ENCODE peak calls at places on chromosome 21, in nine cellular contexts. One of them, this sample, is unnamed.

GRCh38 chr21:34878940-34879339 is 170.2 kb downstream of the RUNX1 start:
- DNase-seq in SK-N-SH: no peak
- DNase-seq in A549: no peak
- DNase-seq in Peyer's patch: no peak
- DNase-seq in CD8-positive, alpha-beta memory T cell: no peak
- DNase-seq in choroid plexus epithelial cell: no peak
- DNase-seq in epithelial cell of esophagus: peak; percentile 40
- DNase-seq in mesendoderm: no peak
- DNase-seq in bronchial epithelial cell: peak; percentile 64
- DNase-seq in this sample: no peak

GRCh38 chr21:14901482-14901958 is 163.3 kb downstream of the NRIP1 start:
- DNase-seq in SK-N-SH: no peak
- DNase-seq in A549: no peak
- DNase-seq in Peyer's patch: no peak
- DNase-seq in CD8-positive, alpha-beta memory T cell: no peak
- DNase-seq in choroid plexus epithelial cell: peak; percentile 70
- DNase-seq in epithelial cell of esophagus: peak; percentile 81
- DNase-seq in mesendoderm: no peak
- DNase-seq in bronchial epithelial cell: peak; percentile 85
- DNase-seq in this sample: no peak

GRCh38 chr21:16536661-16537359 is 807.0 kb downstream of the USP25 start:
- DNase-seq in SK-N-SH: no peak
- DNase-seq in A549: no peak
- DNase-seq in Peyer's patch: no peak
- DNase-seq in CD8-positive, alpha-beta memory T cell: no peak
- DNase-seq in choroid plexus epithelial cell: peak; percentile 49
- DNase-seq in epithelial cell of esophagus: peak; percentile 44
- DNase-seq in mesendoderm: no peak
- DNase-seq in bronchial epithelial cell: peak; percentile 46
- DNase-seq in this sample: no peak

GRCh38 chr21:16330340-16331319 is 600.8 kb downstream of the USP25 start:
- DNase-seq in SK-N-SH: peak; percentile 39
- DNase-seq in A549: peak; percentile 76
- DNase-seq in Peyer's patch: no peak
- DNase-seq in CD8-positive, alpha-beta memory T cell: no peak
- DNase-seq in choroid plexus epithelial cell: peak; percentile 92
- DNase-seq in epithelial cell of esophagus: peak; percentile 75
- DNase-seq in mesendoderm: peak; percentile 81
- DNase-seq in bronchial epithelial cell: peak; percentile 69
- DNase-seq in this sample: no peak

GRCh38 chr21:34594566-34595234 is 20.2 kb downstream of the RCAN1 start:
- DNase-seq in SK-N-SH: no peak
- DNase-seq in A549: no peak
- DNase-seq in Peyer's patch: no peak
- DNase-seq in CD8-positive, alpha-beta memory T cell: no peak
- DNase-seq in choroid plexus epithelial cell: no peak
- DNase-seq in epithelial cell of esophagus: no peak
- DNase-seq in mesendoderm: no peak
- DNase-seq in bronchial epithelial cell: no peak
- DNase-seq in this sample: no peak

GRCh38 chr21:38439957-38440356 is 58.3 kb downstream of the ERG start:
- DNase-seq in SK-N-SH: no peak
- DNase-seq in A549: no peak
- DNase-seq in Peyer's patch: no peak
- DNase-seq in CD8-positive, alpha-beta memory T cell: no peak
- DNase-seq in choroid plexus epithelial cell: no peak
- DNase-seq in epithelial cell of esophagus: no peak
- DNase-seq in mesendoderm: no peak
- DNase-seq in bronchial epithelial cell: no peak
- DNase-seq in this sample: no peak

GRCh38 chr21:14120091-14120734 is 90.5 kb downstream of the LIPI start:
- DNase-seq in SK-N-SH: peak; percentile 25
- DNase-seq in A549: peak; percentile 34
- DNase-seq in Peyer's patch: no peak
- DNase-seq in CD8-positive, alpha-beta memory T cell: no peak
- DNase-seq in choroid plexus epithelial cell: peak; percentile 43
- DNase-seq in epithelial cell of esophagus: peak; percentile 44
- DNase-seq in mesendoderm: peak; percentile 56
- DNase-seq in bronchial epithelial cell: peak; percentile 15
- DNase-seq in this sample: peak; percentile 36

GRCh38 chr21:23045955-23046354 is 2047.7 kb downstream of the NCAM2 start:
- DNase-seq in SK-N-SH: no peak
- DNase-seq in A549: no peak
- DNase-seq in Peyer's patch: no peak
- DNase-seq in CD8-positive, alpha-beta memory T cell: no peak
- DNase-seq in choroid plexus epithelial cell: no peak
- DNase-seq in epithelial cell of esophagus: no peak
- DNase-seq in mesendoderm: no peak
- DNase-seq in bronchial epithelial cell: no peak
- DNase-seq in this sample: no peak

GRCh38 chr21:29187939-29188338 is 57.5 kb downstream of the MAP3K7CL start:
- DNase-seq in SK-N-SH: no peak
- DNase-seq in A549: peak; percentile 65
- DNase-seq in Peyer's patch: no peak
- DNase-seq in CD8-positive, alpha-beta memory T cell: no peak
- DNase-seq in choroid plexus epithelial cell: peak; percentile 92
- DNase-seq in epithelial cell of esophagus: peak; percentile 93
- DNase-seq in mesendoderm: no peak
- DNase-seq in bronchial epithelial cell: peak; percentile 95
- DNase-seq in this sample: peak; percentile 74

GRCh38 chr21:32861871-32862270 is 90.3 kb upstream of the PAXBP1 start:
- DNase-seq in SK-N-SH: no peak
- DNase-seq in A549: no peak
- DNase-seq in Peyer's patch: no peak
- DNase-seq in CD8-positive, alpha-beta memory T cell: no peak
- DNase-seq in choroid plexus epithelial cell: peak; percentile 53
- DNase-seq in epithelial cell of esophagus: no peak
- DNase-seq in mesendoderm: no peak
- DNase-seq in bronchial epithelial cell: no peak
- DNase-seq in this sample: no peak

GRCh38 chr21:26835714-26836265 is 9.4 kb downstream of the ADAMTS1 start:
- DNase-seq in SK-N-SH: no peak
- DNase-seq in A549: no peak
- DNase-seq in Peyer's patch: no peak
- DNase-seq in CD8-positive, alpha-beta memory T cell: no peak
- DNase-seq in choroid plexus epithelial cell: no peak
- DNase-seq in epithelial cell of esophagus: peak; percentile 46
- DNase-seq in mesendoderm: no peak
- DNase-seq in bronchial epithelial cell: peak; percentile 81
- DNase-seq in this sample: no peak

GRCh38 chr21:35294231-35294898 is 245.3 kb upstream of the RUNX1 start:
- DNase-seq in SK-N-SH: no peak
- DNase-seq in A549: no peak
- DNase-seq in Peyer's patch: no peak
- DNase-seq in CD8-positive, alpha-beta memory T cell: no peak
- DNase-seq in choroid plexus epithelial cell: no peak
- DNase-seq in epithelial cell of esophagus: peak; percentile 37
- DNase-seq in mesendoderm: peak; percentile 63
- DNase-seq in bronchial epithelial cell: peak; percentile 40
- DNase-seq in this sample: no peak

GRCh38 chr21:26835027-26835713 is 10.0 kb downstream of the ADAMTS1 start:
- DNase-seq in SK-N-SH: no peak
- DNase-seq in A549: no peak
- DNase-seq in Peyer's patch: no peak
- DNase-seq in CD8-positive, alpha-beta memory T cell: no peak
- DNase-seq in choroid plexus epithelial cell: peak; percentile 77
- DNase-seq in epithelial cell of esophagus: peak; percentile 87
- DNase-seq in mesendoderm: peak; percentile 61
- DNase-seq in bronchial epithelial cell: peak; percentile 93
- DNase-seq in this sample: no peak

GRCh38 chr21:39054066-39054465 is 129.2 kb downstream of the PSMG1 start:
- DNase-seq in SK-N-SH: no peak
- DNase-seq in A549: no peak
- DNase-seq in Peyer's patch: no peak
- DNase-seq in CD8-positive, alpha-beta memory T cell: no peak
- DNase-seq in choroid plexus epithelial cell: no peak
- DNase-seq in epithelial cell of esophagus: no peak
- DNase-seq in mesendoderm: no peak
- DNase-seq in bronchial epithelial cell: no peak
- DNase-seq in this sample: no peak

GRCh38 chr21:41769106-41769505 is 2.3 kb upstream of the RIPK4 start:
- DNase-seq in SK-N-SH: no peak
- DNase-seq in A549: no peak
- DNase-seq in Peyer's patch: no peak
- DNase-seq in CD8-positive, alpha-beta memory T cell: no peak
- DNase-seq in choroid plexus epithelial cell: no peak
- DNase-seq in epithelial cell of esophagus: no peak
- DNase-seq in mesendoderm: no peak
- DNase-seq in bronchial epithelial cell: no peak
- DNase-seq in this sample: no peak
- H3K4me3 ChIP-seq in SK-N-SH: peak overlapping the region; percentile 60
- H3K4me3 ChIP-seq in A549: peak overlapping the region; percentile 92
- H3K4me3 ChIP-seq in Peyer's patch: peak overlapping the region; percentile 49
- H3K4me3 ChIP-seq in CD8-positive, alpha-beta memory T cell: peak overlapping the region; percentile 33
- H3K4me3 ChIP-seq in choroid plexus epithelial cell: no peak overlapping the region
- H3K4me3 ChIP-seq in epithelial cell of esophagus: no peak overlapping the region
- H3K4me3 ChIP-seq in mesendoderm: no peak overlapping the region
- H3K4me3 ChIP-seq in bronchial epithelial cell: no peak overlapping the region
- H3K4me3 ChIP-seq in this sample: peak overlapping the region; percentile 84

GRCh38 chr21:37435719-37436118 is 69.1 kb downstream of the DYRK1A start:
- DNase-seq in SK-N-SH: no peak
- DNase-seq in A549: no peak
- DNase-seq in Peyer's patch: no peak
- DNase-seq in CD8-positive, alpha-beta memory T cell: no peak
- DNase-seq in choroid plexus epithelial cell: no peak
- DNase-seq in epithelial cell of esophagus: no peak
- DNase-seq in mesendoderm: no peak
- DNase-seq in bronchial epithelial cell: no peak
- DNase-seq in this sample: no peak

GRCh38 chr21:37435120-37435519 is 68.5 kb downstream of the DYRK1A start:
- DNase-seq in SK-N-SH: peak; percentile 70
- DNase-seq in A549: peak; percentile 38
- DNase-seq in Peyer's patch: peak; percentile 33
- DNase-seq in CD8-positive, alpha-beta memory T cell: peak; percentile 44
- DNase-seq in choroid plexus epithelial cell: peak; percentile 98
- DNase-seq in epithelial cell of esophagus: peak; percentile 80
- DNase-seq in mesendoderm: peak; percentile 97
- DNase-seq in bronchial epithelial cell: peak; percentile 71
- DNase-seq in this sample: no peak

GRCh38 chr21:37436180-37436579 is 69.6 kb downstream of the DYRK1A start:
- DNase-seq in SK-N-SH: no peak
- DNase-seq in A549: no peak
- DNase-seq in Peyer's patch: no peak
- DNase-seq in CD8-positive, alpha-beta memory T cell: no peak
- DNase-seq in choroid plexus epithelial cell: no peak
- DNase-seq in epithelial cell of esophagus: no peak
- DNase-seq in mesendoderm: no peak
- DNase-seq in bronchial epithelial cell: no peak
- DNase-seq in this sample: no peak

GRCh38 chr21:37433441-37433840 is 66.9 kb downstream of the DYRK1A start:
- DNase-seq in SK-N-SH: no peak
- DNase-seq in A549: no peak
- DNase-seq in Peyer's patch: no peak
- DNase-seq in CD8-positive, alpha-beta memory T cell: no peak
- DNase-seq in choroid plexus epithelial cell: no peak
- DNase-seq in epithelial cell of esophagus: no peak
- DNase-seq in mesendoderm: no peak
- DNase-seq in bronchial epithelial cell: no peak
- DNase-seq in this sample: no peak

GRCh38 chr21:37437376-37438080 is 71.0 kb downstream of the DYRK1A start:
- DNase-seq in SK-N-SH: no peak
- DNase-seq in A549: no peak
- DNase-seq in Peyer's patch: no peak
- DNase-seq in CD8-positive, alpha-beta memory T cell: no peak
- DNase-seq in choroid plexus epithelial cell: no peak
- DNase-seq in epithelial cell of esophagus: no peak
- DNase-seq in mesendoderm: no peak
- DNase-seq in bronchial epithelial cell: no peak
- DNase-seq in this sample: no peak
- H3K4me3 ChIP-seq in SK-N-SH: no peak overlapping the region
- H3K4me3 ChIP-seq in A549: no peak overlapping the region
- H3K4me3 ChIP-seq in Peyer's patch: no peak overlapping the region
- H3K4me3 ChIP-seq in CD8-positive, alpha-beta memory T cell: no peak overlapping the region
- H3K4me3 ChIP-seq in choroid plexus epithelial cell: no peak overlapping the region
- H3K4me3 ChIP-seq in epithelial cell of esophagus: no peak overlapping the region
- H3K4me3 ChIP-seq in mesendoderm: no peak overlapping the region
- H3K4me3 ChIP-seq in bronchial epithelial cell: no peak overlapping the region
- H3K4me3 ChIP-seq in this sample: no peak overlapping the region

GRCh38 chr21:37008705-37009104 is 2.2 kb downstream of the RIPPLY3 start:
- DNase-seq in SK-N-SH: peak; percentile 27
- DNase-seq in A549: no peak
- DNase-seq in Peyer's patch: no peak
- DNase-seq in CD8-positive, alpha-beta memory T cell: no peak
- DNase-seq in choroid plexus epithelial cell: no peak
- DNase-seq in epithelial cell of esophagus: no peak
- DNase-seq in mesendoderm: no peak
- DNase-seq in bronchial epithelial cell: no peak
- DNase-seq in this sample: no peak

GRCh38 chr21:37006521-37007291 is at the start of gene RIPPLY3:
- DNase-seq in SK-N-SH: peak; percentile 75
- DNase-seq in A549: peak; percentile 29
- DNase-seq in Peyer's patch: no peak
- DNase-seq in CD8-positive, alpha-beta memory T cell: no peak
- DNase-seq in choroid plexus epithelial cell: peak; percentile 34
- DNase-seq in epithelial cell of esophagus: peak; percentile 24
- DNase-seq in mesendoderm: peak; percentile 54
- DNase-seq in bronchial epithelial cell: no peak
- DNase-seq in this sample: peak; percentile 31

GRCh38 chr21:37009740-37010341 is 3.3 kb downstream of the RIPPLY3 start:
- DNase-seq in SK-N-SH: peak; percentile 91
- DNase-seq in A549: peak; percentile 87
- DNase-seq in Peyer's patch: peak; percentile 68
- DNase-seq in CD8-positive, alpha-beta memory T cell: peak; percentile 64
- DNase-seq in choroid plexus epithelial cell: peak; percentile 91
- DNase-seq in epithelial cell of esophagus: peak; percentile 87
- DNase-seq in mesendoderm: peak; percentile 93
- DNase-seq in bronchial epithelial cell: peak; percentile 73
- DNase-seq in this sample: peak; percentile 93

GRCh38 chr21:37006243-37006520 is 320 bp upstream of the RIPPLY3 start:
- DNase-seq in SK-N-SH: peak; percentile 36
- DNase-seq in A549: no peak
- DNase-seq in Peyer's patch: no peak
- DNase-seq in CD8-positive, alpha-beta memory T cell: no peak
- DNase-seq in choroid plexus epithelial cell: no peak
- DNase-seq in epithelial cell of esophagus: no peak
- DNase-seq in mesendoderm: no peak
- DNase-seq in bronchial epithelial cell: no peak
- DNase-seq in this sample: no peak

GRCh38 chr21:37005548-37006242 is 807 bp upstream of the RIPPLY3 start:
- DNase-seq in SK-N-SH: no peak
- DNase-seq in A549: no peak
- DNase-seq in Peyer's patch: no peak
- DNase-seq in CD8-positive, alpha-beta memory T cell: no peak
- DNase-seq in choroid plexus epithelial cell: no peak
- DNase-seq in epithelial cell of esophagus: no peak
- DNase-seq in mesendoderm: peak; percentile 33
- DNase-seq in bronchial epithelial cell: no peak
- DNase-seq in this sample: no peak
- H3K4me3 ChIP-seq in SK-N-SH: no peak overlapping the region
- H3K4me3 ChIP-seq in A549: no peak overlapping the region
- H3K4me3 ChIP-seq in Peyer's patch: peak overlapping the region; percentile 55
- H3K4me3 ChIP-seq in CD8-positive, alpha-beta memory T cell: no peak overlapping the region
- H3K4me3 ChIP-seq in choroid plexus epithelial cell: peak overlapping the region; percentile 47
- H3K4me3 ChIP-seq in epithelial cell of esophagus: peak overlapping the region; percentile 34
- H3K4me3 ChIP-seq in mesendoderm: peak overlapping the region; percentile 30
- H3K4me3 ChIP-seq in bronchial epithelial cell: peak overlapping the region; percentile 36
- H3K4me3 ChIP-seq in this sample: no peak overlapping the region

DNA sequence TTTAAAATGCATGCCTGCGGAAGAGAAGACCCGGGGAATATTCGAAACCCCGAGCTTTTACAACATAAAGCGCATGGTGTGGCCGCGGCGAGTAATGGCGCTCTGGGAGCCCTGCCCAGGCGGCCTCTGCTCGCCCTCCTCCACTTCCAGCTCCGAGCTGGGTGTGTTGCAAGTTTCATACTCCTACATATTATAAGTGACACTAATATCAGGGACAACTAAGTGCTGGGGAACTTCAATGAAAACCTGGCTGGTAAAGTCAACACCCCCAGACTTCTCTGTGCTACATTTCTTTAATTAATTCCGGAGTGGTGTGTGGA is 11.8 kb downstream of the SIM2 start:
- DNase-seq in SK-N-SH: peak; percentile 50
- DNase-seq in A549: no peak
- DNase-seq in Peyer's patch: no peak
- DNase-seq in CD8-positive, alpha-beta memory T cell: no peak
- DNase-seq in choroid plexus epithelial cell: no peak
- DNase-seq in epithelial cell of esophagus: no peak
- DNase-seq in mesendoderm: peak; percentile 44
- DNase-seq in bronchial epithelial cell: no peak
- DNase-seq in this sample: no peak
- H3K4me3 ChIP-seq in SK-N-SH: no peak overlapping the region
- H3K4me3 ChIP-seq in A549: no peak overlapping the region
- H3K4me3 ChIP-seq in Peyer's patch: peak overlapping the region; percentile 13
- H3K4me3 ChIP-seq in CD8-positive, alpha-beta memory T cell: no peak overlapping the region
- H3K4me3 ChIP-seq in choroid plexus epithelial cell: no peak overlapping the region
- H3K4me3 ChIP-seq in epithelial cell of esophagus: no peak overlapping the region
- H3K4me3 ChIP-seq in mesendoderm: no peak overlapping the region
- H3K4me3 ChIP-seq in bronchial epithelial cell: no peak overlapping the region
- H3K4me3 ChIP-seq in this sample: no peak overlapping the region